ENCODE peak calls at places on chromosomes 4 and X, in four cellular contexts. K is D341Med, W is T-helper 2 cell, L is aorta. G is an unnamed sample.
A peak's percentile ranks its signal among the peaks of the same experiment; 100 is the strongest.

GRCh38 chrX:49082472-49082871 is 2.8 kb upstream of the WDR45 start:
- DNase-seq in W (no peak), K (no peak), L (no peak), G (no peak)

GRCh38 chrX:73683236-73683859 is 120.4 kb downstream of the CHIC1 start:
- DNase-seq in W (no peak), L (no peak), K (no peak), G (no peak)

GRCh38 chr4:48012819-48013218 is 3.7 kb downstream of the CNGA1 start:
- DNase-seq in K (no peak), W (no peak), L (no peak), G (no peak)

GRCh38 chrX:23773601-23774175 is 9.3 kb upstream of the SAT1 start:
- DNase-seq in W (no peak), K (no peak), L (no peak), G (no peak)

GRCh38 chrX:56765816-56766553 is 36.9 kb downstream of the NBDY start:
- DNase-seq in W (no peak), K (no peak), L (no peak), G (no peak)

GRCh38 chrX:118153270-118153669 is 36.7 kb upstream of the KLHL13 start:
- DNase-seq in W (no peak), K (no peak), L (no peak), G (no peak)

GRCh38 chr4:1368421-1369090 is 21.5 kb downstream of the UVSSA start:
- DNase-seq in K (no peak), W (no peak), L (peak; percentile 37), G (no peak)

GRCh38 chrX:81202413-81202794 is 502 bp downstream of the SH3BGRL start:
- DNase-seq in W (no peak), L (no peak), K (no peak), G (no peak)

GRCh38 chrX:10240918-10241317 is 84.1 kb downstream of the CLCN4 start:
- DNase-seq in K (no peak), L (no peak), W (no peak), G (no peak)

GRCh38 chr4:689498-690122 is 659 bp upstream of the SLC49A3 start:
- DNase-seq in K (no peak), L (no peak), W (no peak), G (no peak)

GRCh38 chr4:104279744-104280143 is 214.9 kb downstream of the CXXC4 start:
- DNase-seq in L (no peak), W (no peak), K (no peak), G (no peak)

GRCh38 chrX:136488706-136489105 is 959 bp downstream of the BRS3 start:
- DNase-seq in W (no peak), K (no peak), L (no peak), G (no peak)

GRCh38 chr4:544386-545105 is 31.5 kb downstream of the TMEM271 start:
- DNase-seq in L (no peak), K (no peak), W (no peak), G (no peak)

GRCh38 chrX:150162141-150162540 is 201.0 kb upstream of the MAMLD1 start:
- DNase-seq in L (no peak), K (no peak), W (no peak), G (no peak)

GRCh38 chrX:111114806-111115205 is 18.8 kb downstream of the PAK3 start:
- DNase-seq in L (no peak), K (no peak), W (no peak), G (no peak)

GRCh38 chrX:14497184-14497666 is 32.1 kb upstream of the GLRA2 start:
- DNase-seq in K (no peak), L (no peak), W (no peak), G (no peak)

GRCh38 chr4:2535386-2536192 is 858 bp upstream of the FAM193A start:
- DNase-seq in K (peak; percentile 70), W (peak; percentile 24), L (peak; percentile 78), G (no peak)

G was measured in NCI-H524.